ENCODE peak calls at places on chromosomes 1 and 21, in six cellular contexts. M is activated CD8-positive, alpha-beta memory T cell treated with anti-CD3 and anti-CD28 coated beads for 1 hour; K is RWPE1; V is T-helper 1 cell; N is germinal center; P is progenitor cell of endocrine pancreas. X is an unnamed sample.

GRCh38 chr1:181151378-181152326 is 63.2 kb downstream of the IER5 start:
- DNase-seq in M (no peak), K (no peak), V (no peak), N (no peak), P (no peak), X (no peak)

GRCh38 chr1:30698401-30698981 is 24.9 kb downstream of the MATN1 start:
- DNase-seq in M (no peak), K (no peak), V (no peak), N (no peak), P (no peak), X (no peak)

GRCh38 chr1:219329606-219330005 is 155.9 kb downstream of the LYPLAL1 start:
- DNase-seq in M (no peak), K (no peak), V (no peak), N (no peak), P (no peak), X (peak)

GRCh38 chr1:100627018-100627716 is 89.2 kb downstream of the GPR88 start:
- DNase-seq in M (no peak), K (no peak), V (no peak), N (no peak), P (no peak), X (no peak)

GRCh38 chr1:30403061-30403645 is 320.2 kb downstream of the MATN1 start:
- DNase-seq in M (no peak), K (no peak), V (no peak), N (no peak), P (no peak), X (no peak)

GRCh38 chr1:150548632-150549495 is at the start of gene ADAMTSL4:
- DNase-seq in M (no peak), K (peak), V (no peak), N (peak), P (peak), X (no peak)

GRCh38 chr1:235919797-235920475 is 53.2 kb upstream of the LYST start:
- DNase-seq in M (no peak), K (peak), V (no peak), N (no peak), P (no peak), X (peak)

GRCh38 chr1:111944121-111944785 is 45.2 kb downstream of the KCND3 start:
- DNase-seq in M (no peak), K (no peak), V (no peak), N (no peak), P (no peak), X (no peak)

GRCh38 chr21:33655591-33656221 is 13.4 kb downstream of the ITSN1 start:
- DNase-seq in M (no peak), K (peak), V (no peak), N (no peak), P (no peak), X (peak)

GRCh38 chr1:41626616-41627375 is 142.3 kb upstream of the EDN2 start:
- DNase-seq in M (no peak), K (peak), V (no peak), N (no peak), P (no peak), X (no peak)

GRCh38 chr1:170663011-170663410 is 920 bp upstream of the PRRX1 start:
- DNase-seq in M (no peak), K (no peak), V (no peak), N (no peak), P (no peak), X (no peak)

GRCh38 chr1:16450863-16451481 is 10.4 kb downstream of the NECAP2 start:
- DNase-seq in M (no peak), K (no peak), V (no peak), N (no peak), P (no peak), X (no peak)

GRCh38 chr21:39377444-39378050 is 28.7 kb upstream of the HMGN1 start:
- DNase-seq in M (no peak), K (no peak), V (no peak), N (no peak), P (no peak), X (no peak)

GRCh38 chr1:69710484-69710883 is 142.8 kb downstream of the LRRC7 start:
- DNase-seq in M (no peak), K (no peak), V (no peak), N (no peak), P (no peak), X (no peak)

GRCh38 chr1:156464335-156464734 is 36.2 kb downstream of the MEF2D start:
- DNase-seq in M (no peak), K (peak), V (no peak), N (no peak), P (no peak), X (no peak)

GRCh38 chr1:201870397-201870796 is 18.3 kb upstream of the SHISA4 start:
- DNase-seq in M (no peak), K (no peak), V (no peak), N (no peak), P (no peak), X (no peak)

GRCh38 chr21:42091899-42092508 is 20.9 kb downstream of the UMODL1 start:
- DNase-seq in M (no peak), K (no peak), V (no peak), N (no peak), P (no peak), X (no peak)

GRCh38 chr1:234111458-234112142 is 207.1 kb downstream of the SLC35F3 start:
- DNase-seq in M (no peak), K (no peak), V (no peak), N (no peak), P (peak), X (no peak)

GRCh38 chr1:66562561-66562960 is 28.6 kb downstream of the SGIP1 start:
- DNase-seq in M (no peak), K (no peak), V (no peak), N (no peak), P (no peak), X (no peak)

GRCh38 chr1:110005971-110006370 is 21.4 kb downstream of the AHCYL1 start:
- DNase-seq in M (no peak), K (no peak), V (no peak), N (no peak), P (no peak), X (no peak)